ENCODE peak calls at places on chromosomes 5 and 9, in four cellular contexts. E is A549, D is prostate gland, P is testis. H is an unnamed sample.

GRCh38 chr5:77449277-77449676 is 42.8 kb downstream of the WDR41 start:
- DNase-seq in E (no peak), D (peak; percentile 22), P (no peak), H (no peak)

GRCh38 chr5:36422957-36423356 is 121.3 kb upstream of the RANBP3L start:
- DNase-seq in E (no peak), D (no peak), P (no peak), H (no peak)

GRCh38 chr5:149265559-149265958 is 6.1 kb upstream of the AFAP1L1 start:
- DNase-seq in E (peak; percentile 31), D (no peak), P (no peak), H (no peak)

GRCh38 chr5:10268100-10268499 is 18.0 kb downstream of the CCT5 start:
- DNase-seq in E (no peak), D (no peak), P (peak; percentile 4), H (no peak)

GRCh38 chr9:38682713-38683112 is 37.2 kb downstream of the FAM240B start:
- DNase-seq in E (peak; percentile 88), D (no peak), P (no peak), H (no peak)

GRCh38 chr5:10789021-10789420 is 28.0 kb upstream of the DAP start:
- DNase-seq in E (no peak), D (no peak), P (peak; percentile 85), H (peak; percentile 88)

GRCh38 chr5:91281409-91281808 is 101.7 kb downstream of the ARRDC3 start:
- DNase-seq in E (peak; percentile 46), D (no peak), P (no peak), H (no peak)

GRCh38 chr5:17190242-17190778 is 27.1 kb upstream of the BASP1 start:
- DNase-seq in E (peak; percentile 66), D (peak; percentile 17), P (peak; percentile 54), H (peak; percentile 65)

GRCh38 chr5:26856238-26856637 is 182.1 kb downstream of the CDH9 start:
- DNase-seq in E (no peak), D (no peak), P (no peak), H (no peak)

GRCh38 chr9:127231666-127232065 is 32.9 kb upstream of the GARNL3 start:
- DNase-seq in E (no peak), D (no peak), P (no peak), H (peak; percentile 55)

GRCh38 chr5:39494099-39494498 is 69.3 kb upstream of the DAB2 start:
- DNase-seq in E (no peak), D (no peak), P (no peak), H (no peak)

GRCh38 chr5:127963931-127964330 is 119.6 kb upstream of the SLC12A2 start:
- DNase-seq in E (no peak), D (no peak), P (no peak), H (no peak)

GRCh38 chr5:19235101-19235584 is 752.9 kb downstream of the CDH18 start:
- DNase-seq in E (no peak), D (no peak), P (no peak), H (no peak)

GRCh38 chr9:93900971-93901861 is 53.9 kb downstream of the BARX1 start:
- DNase-seq in E (no peak), D (no peak), P (no peak), H (peak; percentile 5)

GRCh38 chr5:100584889-100585288 is 49.7 kb downstream of the FAM174A start:
- DNase-seq in E (no peak), D (no peak), P (no peak), H (no peak)

GRCh38 chr9:84592918-84593317 is 76.6 kb upstream of the NTRK2 start:
- DNase-seq in E (no peak), D (no peak), P (no peak), H (no peak)

GRCh38 chr9:130823435-130823834 is 11.6 kb upstream of the ABL1 start:
- DNase-seq in E (no peak), D (no peak), P (no peak), H (no peak)

GRCh38 chr5:17187401-17187800 is 30.0 kb upstream of the BASP1 start:
- DNase-seq in E (no peak), D (no peak), P (no peak), H (no peak)

GRCh38 chr5:16869821-16870796 is 66.0 kb downstream of the MYO10 start:
- DNase-seq in E (peak; percentile 57), D (no peak), P (no peak), H (no peak)

GRCh38 chr5:123422433-123423277 is 548 bp downstream of the CEP120 start:
- DNase-seq in E (peak; percentile 25), D (peak; percentile 11), P (peak; percentile 40), H (peak; percentile 59)

GRCh38 chr5:38925154-38925925 is 79.5 kb downstream of the OSMR start:
- DNase-seq in E (no peak), D (no peak), P (no peak), H (no peak)

GRCh38 chr5:96629774-96630173 is 32.4 kb upstream of the CAST start:
- DNase-seq in E (peak; percentile 61), D (peak; percentile 82), P (no peak), H (no peak)

GRCh38 chr5:34903260-34903659 is 12.0 kb downstream of the RAD1 start:
- DNase-seq in E (no peak), D (no peak), P (no peak), H (no peak)

GRCh38 chr5:62182802-62183201 is 123.2 kb upstream of the KIF2A start:
- DNase-seq in E (no peak), D (no peak), P (no peak), H (no peak)

GRCh38 chr9:109862452-109862851 is 82.5 kb downstream of the PALM2AKAP2 start:
- DNase-seq in E (no peak), D (no peak), P (no peak), H (no peak)

GRCh38 chr5:115602585-115603125 is 376 bp upstream of the TICAM2 start:
- DNase-seq in E (no peak), D (no peak), P (no peak), H (no peak)

GRCh38 chr9:90830977-90831376 is 29.4 kb downstream of the SYK start:
- DNase-seq in E (no peak), D (no peak), P (no peak), H (no peak)

GRCh38 chr5:135980650-135981049 is 25.9 kb upstream of the LECT2 start:
- DNase-seq in E (no peak), D (no peak), P (no peak), H (no peak)

GRCh38 chr5:157267025-157267424 is 1.1 kb downstream of the CYFIP2 start:
- DNase-seq in E (no peak), D (no peak), P (no peak), H (peak; percentile 54)

GRCh38 chr5:88979244-88979643 is 96.3 kb upstream of the MEF2C start:
- DNase-seq in E (no peak), D (no peak), P (no peak), H (no peak)

GRCh38 chr9:129318121-129319075 is 140.3 kb upstream of the IER5L start:
- DNase-seq in E (no peak), D (no peak), P (peak; percentile 17), H (peak; percentile 57)

GRCh38 chr5:150244209-150244608 is 45.4 kb downstream of the CAMK2A start:
- DNase-seq in E (no peak), D (no peak), P (no peak), H (no peak)

GRCh38 chr9:96420468-96421219 is 2.5 kb upstream of the ZNF367 start:
- DNase-seq in E (peak; percentile 96), D (no peak), P (no peak), H (peak; percentile 64)

GRCh38 chr5:129509363-129509762 is 49.3 kb downstream of the ADAMTS19 start:
- DNase-seq in E (no peak), D (no peak), P (no peak), H (no peak)

GRCh38 chr5:106730912-106731311 is 939.8 kb downstream of the EFNA5 start:
- DNase-seq in E (no peak), D (no peak), P (no peak), H (no peak)

GRCh38 chr5:73233461-73234151 is 60.6 kb downstream of the TMEM174 start:
- DNase-seq in E (no peak), D (no peak), P (peak; percentile 15), H (no peak)

GRCh38 chr9:135877776-135878527 is 29.4 kb downstream of the CAMSAP1 start:
- DNase-seq in E (no peak), D (no peak), P (no peak), H (no peak)

GRCh38 chr9:34253460-34253837 is 74.6 kb downstream of the UBAP1 start:
- DNase-seq in E (peak; percentile 54), D (no peak), P (peak; percentile 55), H (peak; percentile 46)

GRCh38 chr5:2253063-2253653 is 370.4 kb upstream of the IRX4 start:
- DNase-seq in E (no peak), D (no peak), P (no peak), H (no peak)
- TF ChIP-seq POLR2A in E (no peak), D (no peak), P (no peak), H (no peak)

GRCh38 chr9:71326360-71326759 is 204.9 kb upstream of the TRPM3 start:
- DNase-seq in E (no peak), D (no peak), P (no peak), H (no peak)

GRCh38 chr9:71333311-71333710 is 211.9 kb upstream of the TRPM3 start:
- DNase-seq in E (no peak), D (no peak), P (no peak), H (no peak)

DNA sequence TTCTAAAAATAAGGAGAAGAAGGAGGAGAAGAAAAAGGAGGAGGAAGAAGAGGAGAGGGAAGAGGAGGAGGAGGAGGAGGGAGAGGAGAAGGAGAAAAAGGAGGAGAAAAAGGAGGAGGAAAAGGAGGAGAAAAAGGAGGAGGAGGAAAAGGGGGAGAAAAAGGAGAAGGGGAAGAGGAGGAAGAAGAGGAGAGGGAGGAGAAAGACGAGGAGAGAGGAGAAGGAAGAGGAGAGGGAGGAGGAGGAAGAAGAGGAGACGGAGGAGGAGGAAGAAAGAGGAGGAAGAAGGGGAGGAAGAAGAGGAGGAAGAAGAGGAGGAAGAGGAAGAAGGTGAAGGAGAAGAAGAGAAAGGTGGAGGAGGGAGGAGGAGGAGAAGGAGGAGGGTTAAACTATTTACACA is 210.2 kb upstream of the TRPM3 start:
- DNase-seq in E (no peak), D (no peak), P (no peak), H (no peak)
- TF ChIP-seq CTCF in E (no peak), D (no peak), P (no peak), H (no peak)

DNA sequence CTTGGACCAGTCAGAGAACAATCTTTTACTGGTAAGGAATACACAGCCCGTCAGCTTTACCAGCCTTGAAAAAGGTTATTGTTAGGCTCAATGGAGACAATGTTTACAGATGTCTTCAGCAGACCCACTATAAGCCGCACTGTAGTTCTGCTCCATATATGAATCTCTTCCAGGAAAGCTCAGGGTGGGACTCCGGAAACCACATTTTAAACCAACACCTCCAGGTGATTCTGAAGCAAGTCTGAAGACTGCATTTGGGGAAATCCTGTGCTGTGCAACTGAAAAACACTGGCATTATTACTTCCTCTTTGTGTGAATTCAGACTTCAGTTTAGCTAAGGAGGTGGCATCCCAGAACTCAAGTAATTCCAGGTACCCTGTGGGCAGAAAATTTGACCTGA is 3.5 kb downstream of the GZMK start:
- DNase-seq in E (no peak), D (no peak), P (no peak), H (no peak)
- H3K4me1 ChIP-seq in E (no peaks in the 10 kb centered on the region), D (no peaks in the 10 kb centered on the region), P (no peaks in the 10 kb centered on the region), H (no peaks in the 10 kb centered on the region)

DNA sequence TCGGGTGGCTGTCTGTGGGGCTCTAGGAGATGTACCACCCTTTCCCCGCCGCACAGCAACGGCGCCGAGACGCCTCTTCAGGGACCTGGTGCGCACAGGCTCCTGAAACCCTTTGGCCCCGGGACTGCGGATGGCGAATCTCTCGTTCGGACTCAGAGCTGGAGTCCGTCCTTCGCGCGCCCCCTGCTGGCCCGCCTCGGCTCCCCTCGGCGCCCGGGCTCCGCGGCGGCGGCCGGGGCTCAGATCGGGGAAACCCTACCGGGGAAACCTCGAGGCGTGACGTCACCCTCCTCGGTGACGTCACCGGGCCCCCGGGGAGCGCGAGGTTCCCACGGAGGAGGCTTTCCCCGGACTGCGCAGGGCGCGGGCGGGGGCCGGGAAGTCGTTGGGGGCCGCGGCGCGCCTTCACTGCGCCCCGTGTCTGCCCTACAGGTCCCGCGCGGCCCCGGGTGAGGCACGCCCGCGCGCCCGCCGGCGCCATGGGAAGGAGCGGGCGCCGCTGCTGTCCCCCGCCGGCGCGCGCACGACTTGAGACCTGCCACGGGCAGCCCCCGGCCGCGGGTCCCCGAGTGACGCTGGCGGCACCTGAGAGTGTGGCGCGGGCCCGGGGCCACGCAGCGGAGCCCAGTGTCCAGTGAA is 7.9 kb downstream of the PRR7 start:
- DNase-seq in E (peak; percentile 89), D (peak; percentile 90), P (peak; percentile 93), H (peak; percentile 96)
- TF ChIP-seq POLR2A in E (no peak), D (no peak), P (no peak), H (no peak)